ENCODE peak calls at places on chromosomes 2 and 18, in four cellular contexts. J is HepG2, L is K562, B is H1. N is an unnamed sample.
A peak's percentile ranks its signal among the peaks of the same experiment; 100 is the strongest.

GRCh38 chr2:219658447-219658846 is 31.0 kb downstream of the SLC4A3 start:
- DNase-seq in J (no peak), L (no peak), B (no peak), N (no peak)

GRCh38 chr18:74331404-74331803 is 15.8 kb downstream of the C18orf63 start:
- DNase-seq in J (peak; percentile 43), L (peak; percentile 6), B (no peak), N (no peak)

GRCh38 chr18:2856499-2856898 is 9.7 kb downstream of the EMILIN2 start:
- DNase-seq in J (no peak), L (no peak), B (no peak), N (no peak)

GRCh38 chr2:220226076-220226475 is 598.6 kb downstream of the SLC4A3 start:
- DNase-seq in J (no peak), L (no peak), B (no peak), N (no peak)

GRCh38 chr2:21104030-21104660 is 19.6 kb upstream of the TDRD15 start:
- DNase-seq in J (no peak), L (no peak), B (no peak), N (no peak)

GRCh38 chr18:60040966-60041365 is 141.2 kb downstream of the PMAIP1 start:
- DNase-seq in J (no peak), L (no peak), B (no peak), N (no peak)

GRCh38 chr2:240396623-240397541 is 38.6 kb upstream of the GPC1 start:
- DNase-seq in J (no peak), L (no peak), B (no peak), N (no peak)

GRCh38 chr2:50347355-50348044 is 684.4 kb downstream of the NRXN1 start:
- DNase-seq in J (no peak), L (no peak), B (no peak), N (no peak)

GRCh38 chr18:7754258-7754657 is 187.1 kb downstream of the PTPRM start:
- DNase-seq in J (peak; percentile 23), L (no peak), B (no peak), N (no peak)

GRCh38 chr2:54370405-54371104 is 85.6 kb upstream of the SPTBN1 start:
- DNase-seq in J (no peak), L (no peak), B (no peak), N (no peak)

GRCh38 chr2:3867451-3867850 is 164.1 kb downstream of the DCDC2C start:
- DNase-seq in J (no peak), L (no peak), B (no peak), N (no peak)

GRCh38 chr2:216659301-216659700 is 26.1 kb downstream of the IGFBP2 start:
- DNase-seq in J (no peak), L (no peak), B (no peak), N (no peak)

GRCh38 chr2:5932556-5933469 is 240.6 kb downstream of the SOX11 start:
- DNase-seq in J (no peak), L (no peak), B (no peak), N (no peak)

GRCh38 chr2:234763051-234763909 is 188.5 kb upstream of the SH3BP4 start:
- DNase-seq in J (peak; percentile 86), L (no peak), B (no peak), N (no peak)

GRCh38 chr18:44927127-44927849 is 246.6 kb downstream of the SETBP1 start:
- DNase-seq in J (no peak), L (no peak), B (no peak), N (no peak)

GRCh38 chr2:185291035-185291647 is 447.5 kb upstream of the FSIP2 start:
- DNase-seq in J (peak; percentile 64), L (no peak), B (peak; percentile 54), N (no peak)

GRCh38 chr2:3595985-3596384 is 1.1 kb downstream of the COLEC11 start:
- DNase-seq in J (no peak), L (peak; percentile 57), B (no peak), N (no peak)

GRCh38 chr2:74834806-74835755 is 1.2 kb downstream of the HK2 start:
- DNase-seq in J (peak; percentile 55), L (peak; percentile 81), B (peak; percentile 65), N (no peak)

GRCh38 chr18:9226463-9226862 is 89.9 kb downstream of the ANKRD12 start:
- DNase-seq in J (no peak), L (no peak), B (no peak), N (no peak)

GRCh38 chr2:236167297-236168109 is 683 bp downstream of the GBX2 start:
- DNase-seq in J (no peak), L (peak; percentile 33), B (no peak), N (no peak)

GRCh38 chr2:224259831-224260230 is 142.1 kb downstream of the FAM124B start:
- DNase-seq in J (no peak), L (no peak), B (no peak), N (no peak)

GRCh38 chr2:168801961-168802824 is at the start of gene NOSTRIN:
- DNase-seq in J (peak; percentile 14), L (peak; percentile 70), B (no peak), N (no peak)

GRCh38 chr18:46324556-46324955 is 220.4 kb downstream of the HAUS1 start:
- DNase-seq in J (no peak), L (peak; percentile 40), B (no peak), N (no peak)

GRCh38 chr2:47360937-47361336 is 42.0 kb upstream of the MSH2 start:
- DNase-seq in J (peak; percentile 76), L (peak; percentile 20), B (no peak), N (no peak)

GRCh38 chr18:37334494-37335125 is 231.0 kb downstream of the CELF4 start:
- DNase-seq in J (no peak), L (no peak), B (no peak), N (no peak)

GRCh38 chr2:230068658-230069080 is at the start of gene SLC16A14:
- DNase-seq in J (no peak), L (no peak), B (no peak), N (peak; percentile 7)

GRCh38 chr18:52341617-52342381 is 1.8 kb downstream of the DCC start:
- DNase-seq in J (no peak), L (no peak), B (no peak), N (no peak)

GRCh38 chr2:233414777-233415570 is 60.7 kb downstream of the DGKD start:
- DNase-seq in J (no peak), L (no peak), B (no peak), N (no peak)

GRCh38 chr2:150778828-150779227 is 291.4 kb upstream of the RND3 start:
- DNase-seq in J (no peak), L (no peak), B (no peak), N (no peak)

GRCh38 chr18:34444622-34445021 is 219.9 kb upstream of the NOL4 start:
- DNase-seq in J (no peak), L (no peak), B (no peak), N (no peak)

GRCh38 chr2:43241558-43241957 is 15.2 kb upstream of the ZFP36L2 start:
- DNase-seq in J (no peak), L (no peak), B (no peak), N (no peak)

GRCh38 chr2:62999905-63000304 is 50.7 kb upstream of the OTX1 start:
- DNase-seq in J (no peak), L (no peak), B (no peak), N (no peak)

GRCh38 chr2:209145941-209146681 is 277.7 kb upstream of the MAP2 start:
- DNase-seq in J (no peak), L (no peak), B (no peak), N (no peak)

GRCh38 chr2:153077311-153077710 is 358.9 kb downstream of the ARL6IP6 start:
- DNase-seq in J (no peak), L (no peak), B (no peak), N (no peak)

DNA sequence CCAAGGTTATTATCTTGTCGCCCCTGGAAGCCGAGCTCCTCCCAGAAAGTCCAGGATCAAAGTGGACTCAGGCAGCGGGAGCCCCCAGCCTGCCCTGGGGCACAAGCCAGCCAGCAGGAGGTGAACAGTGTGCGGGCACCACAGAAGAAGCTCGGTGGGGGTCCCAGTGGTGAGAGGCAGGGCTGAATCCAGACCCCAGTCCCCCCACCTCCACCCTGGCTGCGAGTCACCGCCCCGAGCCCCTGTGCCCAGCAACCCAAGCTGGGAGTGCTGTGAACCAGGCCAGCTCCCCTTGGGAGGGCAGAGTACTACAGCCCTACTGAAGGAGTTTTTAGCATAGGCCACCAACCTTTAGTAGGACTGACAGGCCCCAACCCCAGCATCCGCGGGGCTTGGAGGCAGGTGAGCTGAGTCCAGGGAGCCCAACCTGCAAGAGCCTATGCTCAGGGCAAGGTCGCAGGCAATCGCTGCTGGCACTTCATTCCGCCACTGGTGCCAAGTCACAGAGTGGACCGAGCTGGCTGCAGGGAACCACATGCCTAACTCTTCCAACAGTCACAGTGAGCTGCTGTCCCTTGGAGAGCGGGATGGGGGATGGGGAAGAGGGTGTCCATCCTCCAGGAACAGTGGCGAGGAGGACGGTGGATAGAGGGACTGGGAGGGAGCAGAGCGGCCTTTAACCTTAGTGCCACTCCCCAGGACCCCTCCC is 3.0 kb downstream of the PIEZO2 start:
- DNase-seq in J (no peak), L (no peak), B (no peak), N (no peak)
- TF ChIP-seq POLR2A in J (no peak), L (no peak), B (no peak), N (peak; percentile 56)

DNA sequence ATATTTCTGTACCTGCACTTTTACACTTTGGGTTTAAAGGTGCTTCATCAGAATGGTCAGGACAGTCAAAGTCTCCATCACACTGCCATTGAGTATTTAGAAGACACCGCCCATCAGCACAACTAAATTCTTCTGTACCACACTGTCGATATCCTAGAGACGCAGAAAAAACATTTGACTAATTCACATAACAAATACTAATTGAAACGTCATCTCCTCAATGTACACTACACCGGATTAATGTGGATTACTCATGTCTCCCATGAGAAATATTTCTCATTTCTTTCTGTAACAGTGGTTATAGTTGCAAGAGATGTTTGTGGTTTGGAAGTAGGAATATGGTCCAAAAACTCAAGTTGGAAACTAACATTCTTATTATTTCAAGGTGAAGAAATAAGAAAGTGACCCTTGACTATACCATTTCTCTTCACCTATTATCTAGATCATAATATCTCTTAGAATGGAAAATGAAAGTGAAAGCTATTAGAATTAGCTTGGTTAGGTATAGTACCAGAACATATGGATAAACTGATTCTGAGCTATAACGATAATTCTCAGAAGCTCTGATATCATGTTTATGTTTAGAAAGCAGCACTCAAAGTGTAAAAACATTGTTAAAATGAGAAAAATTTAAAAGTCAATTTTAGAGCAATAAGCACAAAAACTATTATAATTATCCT is 1627.7 kb downstream of the LRP1B start:
- DNase-seq in J (no peak), L (no peak), B (no peak), N (no peak)
- TF ChIP-seq TAF1 in J (no peak), L (no peak), B (no peak), N (no peak)

DNA sequence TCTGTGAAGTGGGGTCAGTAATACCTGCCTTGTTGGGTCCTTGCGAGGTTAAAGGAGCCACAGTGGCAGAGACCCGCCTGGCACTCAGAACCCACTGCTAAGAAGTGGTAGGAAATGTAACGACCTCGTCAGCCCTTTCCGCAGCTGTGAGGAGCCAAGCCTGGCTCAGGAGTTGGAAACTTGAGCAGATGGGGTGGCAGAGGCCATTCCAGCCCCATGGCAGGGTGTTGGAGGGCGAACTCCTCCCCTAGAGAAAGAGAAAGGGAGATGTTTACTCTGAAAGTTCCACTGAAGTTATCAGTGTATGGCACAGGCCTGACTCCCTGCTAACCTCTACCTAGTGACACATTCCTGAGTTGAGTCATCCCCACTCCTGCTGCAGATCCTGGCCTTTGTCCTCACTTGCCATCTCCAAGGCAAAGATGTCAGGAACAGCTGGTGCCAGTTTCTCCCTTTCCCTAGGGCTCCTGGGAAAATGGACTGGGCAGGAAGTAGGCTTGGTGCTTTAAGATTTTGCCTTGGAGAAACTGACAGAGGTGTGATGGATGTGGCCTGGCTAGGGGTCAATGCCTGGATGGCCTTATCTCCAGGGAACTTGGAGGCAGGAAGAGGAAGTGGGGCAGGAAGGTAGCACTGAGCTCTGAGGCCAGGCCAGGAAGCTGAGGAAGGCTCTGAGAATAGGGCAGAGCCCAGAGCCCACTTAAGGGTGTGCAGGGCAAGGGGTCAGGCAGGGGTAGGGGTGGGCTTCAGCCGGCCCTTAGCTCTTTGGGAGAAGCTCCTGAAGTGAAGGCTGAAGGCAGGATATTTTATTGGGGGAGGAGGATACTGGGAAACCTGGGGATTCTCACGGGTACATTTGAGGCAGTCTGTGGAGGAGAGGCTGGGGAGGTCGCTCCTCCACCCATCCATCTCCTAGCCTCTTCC is 888 bp downstream of the VAMP5 start:
- DNase-seq in J (peak; percentile 96), L (peak; percentile 71), B (no peak), N (no peak)
- TF ChIP-seq ZNF274 in J (peak; percentile 40), L (no peak), B (no peak), N (no peak)

GRCh38 chr2:135742307-135742838 is 718 bp downstream of the UBXN4 start:
- DNase-seq in J (peak; percentile 65), L (peak; percentile 59), B (no peak), N (no peak)
- TF ChIP-seq POLR2A in J (peak; percentile 64), L (no peak), B (no peak), N (no peak)

N was measured in GM12878.